ENCODE peak calls at places on chromosomes 4 and X, in five cellular contexts. L is tibial artery, S is AG10803, O is brain microvascular endothelial cell, X is A549. T is an unnamed sample.

GRCh38 chr4:2290488-2290887 is 28.6 kb upstream of the MXD4 start:
- DNase-seq in L (no peak), O (no peak), S (no peak), X (no peak), T (no peak)

GRCh38 chr4:175419120-175419774 is 392.8 kb downstream of the GPM6A start:
- DNase-seq in O (peak; percentile 95), X (peak; percentile 31), L (no peak), S (peak; percentile 98), T (peak; percentile 97)

GRCh38 chr4:65799513-65799912 is 129.2 kb upstream of the EPHA5 start:
- DNase-seq in X (no peak), S (no peak), L (no peak), O (no peak), T (no peak)

GRCh38 chr4:160319221-160319867 is 1216.5 kb downstream of the RAPGEF2 start:
- DNase-seq in L (no peak), O (peak; percentile 86), S (no peak), X (peak; percentile 73), T (no peak)

GRCh38 chr4:105807496-105807895 is 87.8 kb upstream of the NPNT start:
- DNase-seq in X (no peak), L (no peak), O (peak; percentile 29), S (peak; percentile 4), T (no peak)

GRCh38 chrX:13939741-13940597 is 89.7 kb downstream of the GEMIN8 start:
- DNase-seq in X (no peak), O (no peak), S (no peak), L (no peak), T (no peak)

GRCh38 chr4:3176625-3177229 is 72.2 kb upstream of the MSANTD1 start:
- DNase-seq in L (no peak), O (no peak), X (no peak), S (no peak), T (no peak)

GRCh38 chrX:68929332-68930150 is 100.7 kb downstream of the EFNB1 start:
- DNase-seq in O (peak; percentile 58), S (peak; percentile 56), X (no peak), L (no peak), T (no peak)

GRCh38 chr4:182574706-182575105 is 331.5 kb downstream of the TENM3 start:
- DNase-seq in S (no peak), L (no peak), X (no peak), O (no peak), T (no peak)

GRCh38 chrX:133444952-133445831 is 29.9 kb upstream of the GPC4 start:
- DNase-seq in X (peak; percentile 10), O (no peak), S (no peak), L (peak; percentile 21), T (no peak)

GRCh38 chrX:86322913-86323312 is 174.7 kb downstream of the DACH2 start:
- DNase-seq in O (no peak), L (no peak), S (no peak), X (no peak), T (no peak)
- TF ChIP-seq CTCF in O (no peak), L (no peak), S (no peak), X (no peak), T (no peak)

DNA sequence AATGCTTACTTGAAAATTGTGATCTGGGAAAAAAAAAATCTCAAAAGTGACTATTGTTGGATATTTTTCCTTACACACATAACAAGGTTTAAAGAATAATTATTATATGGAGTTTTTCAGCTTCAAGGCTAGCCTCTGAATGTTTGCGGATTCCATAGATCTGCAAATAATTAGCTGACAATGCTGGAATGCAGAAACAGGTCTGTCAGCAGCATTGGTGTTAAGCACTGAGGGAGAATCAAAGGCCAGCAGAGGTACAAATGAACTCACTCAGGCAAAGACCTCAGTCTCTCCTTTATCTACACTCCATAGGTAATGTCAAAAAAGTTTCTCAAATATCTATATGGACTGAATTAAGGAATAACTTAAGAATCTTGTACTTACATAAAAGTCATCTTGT is 35.1 kb downstream of the SMIM31 start:
- DNase-seq in O (no peak), L (no peak), X (no peak), S (no peak), T (no peak)
- H3K4me3 ChIP-seq in O (no peak overlapping the region), L (no peak overlapping the region), X (no peak overlapping the region), S (no peak overlapping the region), T (no peak overlapping the region)

GRCh38 chrX:124405868-124406267 is 59.5 kb downstream of the SH2D1A start:
- DNase-seq in O (no peak), L (no peak), X (no peak), S (no peak), T (no peak)

GRCh38 chrX:124401696-124402095 is 55.3 kb downstream of the SH2D1A start:
- DNase-seq in O (no peak), S (no peak), L (no peak), X (no peak), T (no peak)

GRCh38 chrX:124406294-124407013 is 60.1 kb downstream of the SH2D1A start:
- DNase-seq in X (peak; percentile 68), L (peak; percentile 36), S (peak; percentile 49), O (peak; percentile 70), T (peak; percentile 14)
- TF ChIP-seq CTCF in X (peak; percentile 60), L (peak; percentile 37), S (peak; percentile 66), O (peak; percentile 60), T (peak; percentile 58)

DNA sequence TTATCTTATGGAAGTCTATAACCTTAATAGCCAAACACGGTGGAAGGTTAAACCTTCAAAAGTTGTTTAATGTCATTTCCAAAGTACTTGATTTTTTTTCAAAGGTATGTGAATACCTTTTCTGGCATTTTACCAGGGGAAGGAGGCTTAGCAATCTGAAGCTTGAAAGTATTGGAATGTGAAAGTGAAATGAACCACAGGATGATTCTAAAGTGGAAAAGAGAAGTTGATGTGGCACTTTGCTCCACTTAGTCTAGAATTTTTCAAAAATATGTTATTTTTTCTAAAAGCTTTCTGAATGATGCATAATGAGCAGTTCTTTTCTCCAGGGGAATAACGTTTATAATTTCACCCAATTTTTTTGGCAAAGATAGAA is 19.2 kb downstream of the PI4K2B start:
- DNase-seq in X (no peak), O (no peak), L (no peak), S (no peak), T (no peak)
- H3K4me3 ChIP-seq in X (no peak overlapping the region), O (no peak overlapping the region), L (no peak overlapping the region), S (no peak overlapping the region), T (no peak overlapping the region)

DNA sequence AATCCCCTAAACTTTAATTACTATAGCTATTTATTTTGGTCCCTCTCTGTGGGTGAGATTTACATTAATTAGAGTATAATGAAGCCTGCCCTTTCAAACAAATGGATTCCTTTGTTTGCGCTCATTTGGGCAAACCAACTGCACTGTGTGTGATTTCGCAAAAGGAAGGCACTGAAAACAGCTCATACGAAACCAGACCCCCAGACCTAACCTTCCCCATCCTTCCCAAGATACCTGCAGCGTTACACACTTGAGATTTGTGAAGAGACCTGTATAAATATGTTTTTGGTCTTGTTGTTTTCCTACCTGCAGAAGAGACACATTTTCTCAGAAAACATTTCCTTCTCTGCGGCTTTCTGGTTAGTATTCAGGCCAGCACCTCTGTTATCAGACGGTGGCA is 47.5 kb downstream of the CBLL2 start:
- DNase-seq in L (no peak), O (no peak), S (no peak), X (no peak), T (no peak)
- TF ChIP-seq CTCF in L (no peak), O (no peak), S (no peak), X (no peak), T (no peak)

DNA sequence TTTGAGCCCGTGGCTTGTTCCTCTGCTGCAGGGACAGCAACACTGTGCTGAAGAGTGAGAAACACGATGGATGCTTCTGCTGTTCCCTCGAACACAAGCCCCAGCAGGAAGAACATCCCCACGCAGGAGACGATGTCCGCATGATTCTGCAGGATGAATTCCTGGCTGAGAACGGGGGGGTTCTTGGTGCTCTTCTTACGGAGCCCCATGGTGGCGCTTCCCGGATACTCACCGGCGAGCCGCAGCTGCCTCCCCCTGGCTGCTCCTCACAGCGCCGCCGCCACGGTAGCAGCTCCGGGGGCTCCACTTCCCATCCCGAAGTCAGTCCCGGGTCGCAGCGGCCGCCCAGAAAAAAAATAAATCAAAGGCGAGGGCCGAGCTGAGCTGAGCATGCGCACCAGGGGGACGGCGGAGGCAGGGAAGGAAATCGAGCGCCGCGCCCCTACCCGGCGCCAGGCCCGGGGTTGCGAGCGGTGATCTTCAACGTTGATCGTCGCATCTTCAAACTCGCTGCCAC is at the start of gene TRAM1L1:
- DNase-seq in S (peak; percentile 57), X (peak; percentile 26), O (peak; percentile 60), L (peak; percentile 18), T (no peak)
- H3K4me3 ChIP-seq in S (peak within 1 kb of the TSS; percentile 69), X (peak within 1 kb of the TSS; percentile 58), O (peak within 1 kb of the TSS; percentile 65), L (peak within 1 kb of the TSS; percentile 54), T (peak within 1 kb of the TSS; percentile 44)

DNA sequence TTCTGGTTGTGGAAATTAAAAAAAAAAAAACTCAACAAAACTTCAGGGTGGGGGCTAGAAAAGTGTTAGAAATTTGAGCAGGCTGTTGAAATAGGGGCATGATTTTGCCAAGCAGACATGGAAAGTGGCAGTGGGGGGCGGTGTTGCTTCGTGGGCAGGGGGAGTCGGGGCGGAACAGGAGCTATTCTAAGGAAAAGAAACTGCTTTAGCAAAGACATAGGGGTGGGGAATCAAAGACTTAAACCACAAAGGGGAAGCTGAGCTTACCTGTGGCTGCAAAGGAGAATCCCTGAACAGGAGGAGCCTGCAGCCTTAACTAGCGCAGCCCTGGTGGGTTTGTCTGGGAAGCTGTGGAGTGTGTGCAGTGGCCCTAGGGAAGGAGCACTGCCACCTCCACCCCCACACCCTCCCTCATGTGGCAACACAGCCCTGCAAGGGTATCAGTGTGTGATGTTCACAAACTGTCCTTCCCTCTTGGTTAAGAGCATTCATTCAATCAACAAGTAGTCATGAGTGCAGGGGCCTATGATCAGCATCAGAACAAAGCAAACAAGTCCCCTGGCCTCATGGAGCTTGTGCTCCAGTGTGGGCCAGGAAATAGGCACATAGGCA is 20.5 kb downstream of the SEL1L3 start:
- DNase-seq in X (no peak), L (no peak), O (no peak), S (no peak), T (no peak)
- TF ChIP-seq CTCF in X (no peak), L (no peak), O (peak; percentile 13), S (no peak), T (no peak)

DNA sequence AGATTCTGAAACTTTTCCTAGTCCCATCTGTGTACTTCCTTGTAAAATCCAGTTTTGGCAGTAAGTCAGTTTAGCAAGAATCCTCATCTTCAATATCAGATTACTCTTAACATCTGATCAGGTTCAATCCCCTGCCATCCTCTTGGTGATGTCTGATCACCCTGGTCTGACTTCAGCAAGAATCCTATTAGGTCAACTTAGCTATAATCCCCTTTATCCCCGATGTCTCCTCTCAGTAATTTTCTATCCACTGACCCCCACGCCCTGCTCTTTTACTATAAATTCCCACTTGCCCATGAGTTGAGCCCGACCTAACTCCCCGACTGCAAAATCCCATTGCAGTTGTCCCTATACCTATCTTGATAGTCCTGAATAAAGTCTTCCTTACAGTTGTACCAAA is 57.9 kb upstream of the PRSS48 start:
- DNase-seq in S (no peak), O (no peak), L (no peak), X (no peak), T (no peak)
- H3K4me3 ChIP-seq in S (no peak overlapping the region), O (no peak overlapping the region), L (no peak overlapping the region), X (no peak overlapping the region), T (no peak overlapping the region)

GRCh38 chrX:95878874-95879273 is 805.8 kb upstream of the DIAPH2 start:
- DNase-seq in S (no peak), X (no peak), O (no peak), L (no peak), T (no peak)
- TF ChIP-seq CTCF in S (no peak), X (no peak), O (no peak), L (no peak), T (no peak)

DNA sequence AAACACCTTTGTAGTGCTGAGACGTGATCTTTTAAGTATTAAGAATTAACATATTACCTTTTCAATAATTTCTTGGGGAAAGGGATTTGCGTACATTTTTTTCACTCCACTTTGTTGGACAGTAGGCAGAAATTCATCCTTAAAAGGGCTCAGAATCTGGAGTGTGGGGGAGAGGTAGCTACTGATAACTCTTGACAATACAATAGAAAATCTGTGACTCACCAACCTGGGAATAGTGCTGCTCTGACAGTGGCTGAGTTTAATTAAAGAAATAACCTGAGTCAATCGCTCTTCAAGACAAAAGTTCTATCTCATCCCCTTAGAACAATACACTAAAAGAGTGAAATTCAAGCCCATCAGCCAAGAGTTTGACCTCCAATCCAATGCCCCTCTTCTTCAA is 60.2 kb downstream of the SLC9A7 start:
- DNase-seq in S (no peak), L (no peak), X (no peak), O (no peak), T (no peak)
- H3K4me3 ChIP-seq in S (no peak overlapping the region), L (no peak overlapping the region), X (no peak overlapping the region), O (no peak overlapping the region), T (no peak overlapping the region)